ENCODE peak calls at places on chromosomes 16 and 17, in nine cellular contexts. One of them, this sample, is unnamed.

GRCh38 chr17:298791-299450 is 53.7 kb downstream of the RPH3AL start:
- DNase-seq in stimulated activated CD4-positive, alpha-beta T cell treated with anti-CD3 and anti-CD28 coated beads, TNF-alpha, amount 100 ng/mL, for 48 hours: no peak
- DNase-seq in OCI-LY7: no peak
- DNase-seq in cerebellar nuclear complex: no peak
- DNase-seq in left kidney: peak; percentile 46
- DNase-seq in H54: no peak
- DNase-seq in activated T-cell treated with anti-CD3 and anti-CD28 coated beads, Interleukin-2, amount 50 U/mL, for 1 hour: no peak
- DNase-seq in NCI-H1417: no peak
- DNase-seq in progenitor cell of endocrine pancreas: no peak
- DNase-seq in this sample: no peak

GRCh38 chr16:73058616-73059409 is 10.9 kb upstream of the ZFHX3 start:
- DNase-seq in stimulated activated CD4-positive, alpha-beta T cell treated with anti-CD3 and anti-CD28 coated beads, TNF-alpha, amount 100 ng/mL, for 48 hours: no peak
- DNase-seq in OCI-LY7: peak; percentile 60
- DNase-seq in cerebellar nuclear complex: no peak
- DNase-seq in left kidney: peak; percentile 84
- DNase-seq in H54: no peak
- DNase-seq in activated T-cell treated with anti-CD3 and anti-CD28 coated beads, Interleukin-2, amount 50 U/mL, for 1 hour: no peak
- DNase-seq in NCI-H1417: peak; percentile 36
- DNase-seq in progenitor cell of endocrine pancreas: peak; percentile 34
- DNase-seq in this sample: peak; percentile 84

GRCh38 chr16:25256821-25257503 is 683 bp downstream of the ZKSCAN2 start:
- DNase-seq in stimulated activated CD4-positive, alpha-beta T cell treated with anti-CD3 and anti-CD28 coated beads, TNF-alpha, amount 100 ng/mL, for 48 hours: no peak
- DNase-seq in OCI-LY7: peak; percentile 34
- DNase-seq in cerebellar nuclear complex: no peak
- DNase-seq in left kidney: peak; percentile 69
- DNase-seq in H54: no peak
- DNase-seq in activated T-cell treated with anti-CD3 and anti-CD28 coated beads, Interleukin-2, amount 50 U/mL, for 1 hour: no peak
- DNase-seq in NCI-H1417: no peak
- DNase-seq in progenitor cell of endocrine pancreas: peak; percentile 13
- DNase-seq in this sample: peak; percentile 66

GRCh38 chr16:65044861-65045260 is 77.0 kb downstream of the CDH11 start:
- DNase-seq in stimulated activated CD4-positive, alpha-beta T cell treated with anti-CD3 and anti-CD28 coated beads, TNF-alpha, amount 100 ng/mL, for 48 hours: no peak
- DNase-seq in OCI-LY7: no peak
- DNase-seq in cerebellar nuclear complex: no peak
- DNase-seq in left kidney: peak; percentile 78
- DNase-seq in H54: no peak
- DNase-seq in activated T-cell treated with anti-CD3 and anti-CD28 coated beads, Interleukin-2, amount 50 U/mL, for 1 hour: no peak
- DNase-seq in NCI-H1417: no peak
- DNase-seq in progenitor cell of endocrine pancreas: no peak
- DNase-seq in this sample: no peak

GRCh38 chr17:65783845-65784334 is 222.4 kb upstream of the AXIN2 start:
- DNase-seq in stimulated activated CD4-positive, alpha-beta T cell treated with anti-CD3 and anti-CD28 coated beads, TNF-alpha, amount 100 ng/mL, for 48 hours: no peak
- DNase-seq in OCI-LY7: no peak
- DNase-seq in cerebellar nuclear complex: no peak
- DNase-seq in left kidney: no peak
- DNase-seq in H54: no peak
- DNase-seq in activated T-cell treated with anti-CD3 and anti-CD28 coated beads, Interleukin-2, amount 50 U/mL, for 1 hour: no peak
- DNase-seq in NCI-H1417: no peak
- DNase-seq in progenitor cell of endocrine pancreas: no peak
- DNase-seq in this sample: no peak

GRCh38 chr17:59435238-59435637 is 103.8 kb downstream of the YPEL2 start:
- DNase-seq in stimulated activated CD4-positive, alpha-beta T cell treated with anti-CD3 and anti-CD28 coated beads, TNF-alpha, amount 100 ng/mL, for 48 hours: no peak
- DNase-seq in OCI-LY7: no peak
- DNase-seq in cerebellar nuclear complex: no peak
- DNase-seq in left kidney: peak; percentile 39
- DNase-seq in H54: no peak
- DNase-seq in activated T-cell treated with anti-CD3 and anti-CD28 coated beads, Interleukin-2, amount 50 U/mL, for 1 hour: no peak
- DNase-seq in NCI-H1417: no peak
- DNase-seq in progenitor cell of endocrine pancreas: no peak
- DNase-seq in this sample: peak; percentile 44

GRCh38 chr17:265726-266125 is 84.3 kb upstream of the DOC2B start:
- DNase-seq in stimulated activated CD4-positive, alpha-beta T cell treated with anti-CD3 and anti-CD28 coated beads, TNF-alpha, amount 100 ng/mL, for 48 hours: no peak
- DNase-seq in OCI-LY7: no peak
- DNase-seq in cerebellar nuclear complex: no peak
- DNase-seq in left kidney: no peak
- DNase-seq in H54: no peak
- DNase-seq in activated T-cell treated with anti-CD3 and anti-CD28 coated beads, Interleukin-2, amount 50 U/mL, for 1 hour: no peak
- DNase-seq in NCI-H1417: no peak
- DNase-seq in progenitor cell of endocrine pancreas: no peak
- DNase-seq in this sample: no peak

GRCh38 chr17:57356153-57356721 is 99.9 kb downstream of the MSI2 start:
- DNase-seq in stimulated activated CD4-positive, alpha-beta T cell treated with anti-CD3 and anti-CD28 coated beads, TNF-alpha, amount 100 ng/mL, for 48 hours: no peak
- DNase-seq in OCI-LY7: peak; percentile 86
- DNase-seq in cerebellar nuclear complex: no peak
- DNase-seq in left kidney: no peak
- DNase-seq in H54: no peak
- DNase-seq in activated T-cell treated with anti-CD3 and anti-CD28 coated beads, Interleukin-2, amount 50 U/mL, for 1 hour: no peak
- DNase-seq in NCI-H1417: no peak
- DNase-seq in progenitor cell of endocrine pancreas: no peak
- DNase-seq in this sample: no peak

GRCh38 chr17:79835953-79836951 is 3.0 kb downstream of the CBX4 start:
- DNase-seq in stimulated activated CD4-positive, alpha-beta T cell treated with anti-CD3 and anti-CD28 coated beads, TNF-alpha, amount 100 ng/mL, for 48 hours: no peak
- DNase-seq in OCI-LY7: peak; percentile 69
- DNase-seq in cerebellar nuclear complex: no peak
- DNase-seq in left kidney: peak; percentile 80
- DNase-seq in H54: no peak
- DNase-seq in activated T-cell treated with anti-CD3 and anti-CD28 coated beads, Interleukin-2, amount 50 U/mL, for 1 hour: no peak
- DNase-seq in NCI-H1417: peak; percentile 95
- DNase-seq in progenitor cell of endocrine pancreas: peak; percentile 69
- DNase-seq in this sample: peak; percentile 97

GRCh38 chr16:67150833-67151396 is at the start of gene B3GNT9:
- DNase-seq in stimulated activated CD4-positive, alpha-beta T cell treated with anti-CD3 and anti-CD28 coated beads, TNF-alpha, amount 100 ng/mL, for 48 hours: no peak
- DNase-seq in OCI-LY7: no peak
- DNase-seq in cerebellar nuclear complex: no peak
- DNase-seq in left kidney: peak; percentile 83
- DNase-seq in H54: peak; percentile 98
- DNase-seq in activated T-cell treated with anti-CD3 and anti-CD28 coated beads, Interleukin-2, amount 50 U/mL, for 1 hour: peak; percentile 51
- DNase-seq in NCI-H1417: peak; percentile 47
- DNase-seq in progenitor cell of endocrine pancreas: no peak
- DNase-seq in this sample: peak; percentile 69

GRCh38 chr16:64094170-64094960 is 1027.5 kb downstream of the CDH11 start:
- DNase-seq in stimulated activated CD4-positive, alpha-beta T cell treated with anti-CD3 and anti-CD28 coated beads, TNF-alpha, amount 100 ng/mL, for 48 hours: no peak
- DNase-seq in OCI-LY7: no peak
- DNase-seq in cerebellar nuclear complex: peak; percentile 68
- DNase-seq in left kidney: peak; percentile 2
- DNase-seq in H54: no peak
- DNase-seq in activated T-cell treated with anti-CD3 and anti-CD28 coated beads, Interleukin-2, amount 50 U/mL, for 1 hour: no peak
- DNase-seq in NCI-H1417: no peak
- DNase-seq in progenitor cell of endocrine pancreas: no peak
- DNase-seq in this sample: no peak

GRCh38 chr17:45431531-45432404 is 902 bp downstream of the ARHGAP27 start:
- DNase-seq in stimulated activated CD4-positive, alpha-beta T cell treated with anti-CD3 and anti-CD28 coated beads, TNF-alpha, amount 100 ng/mL, for 48 hours: peak; percentile 41
- DNase-seq in OCI-LY7: peak; percentile 59
- DNase-seq in cerebellar nuclear complex: no peak
- DNase-seq in left kidney: peak; percentile 91
- DNase-seq in H54: peak; percentile 100
- DNase-seq in activated T-cell treated with anti-CD3 and anti-CD28 coated beads, Interleukin-2, amount 50 U/mL, for 1 hour: peak; percentile 77
- DNase-seq in NCI-H1417: peak; percentile 79
- DNase-seq in progenitor cell of endocrine pancreas: peak; percentile 68
- DNase-seq in this sample: peak; percentile 92

GRCh38 chr17:21171309-21171922 is 42.5 kb downstream of the TMEM11 start:
- DNase-seq in stimulated activated CD4-positive, alpha-beta T cell treated with anti-CD3 and anti-CD28 coated beads, TNF-alpha, amount 100 ng/mL, for 48 hours: no peak
- DNase-seq in OCI-LY7: no peak
- DNase-seq in cerebellar nuclear complex: no peak
- DNase-seq in left kidney: no peak
- DNase-seq in H54: no peak
- DNase-seq in activated T-cell treated with anti-CD3 and anti-CD28 coated beads, Interleukin-2, amount 50 U/mL, for 1 hour: no peak
- DNase-seq in NCI-H1417: no peak
- DNase-seq in progenitor cell of endocrine pancreas: no peak
- DNase-seq in this sample: no peak

GRCh38 chr17:39164675-39165143 is 1.3 kb downstream of the ARL5C start:
- DNase-seq in stimulated activated CD4-positive, alpha-beta T cell treated with anti-CD3 and anti-CD28 coated beads, TNF-alpha, amount 100 ng/mL, for 48 hours: peak; percentile 55
- DNase-seq in OCI-LY7: peak; percentile 85
- DNase-seq in cerebellar nuclear complex: no peak
- DNase-seq in left kidney: peak; percentile 97
- DNase-seq in H54: peak; percentile 86
- DNase-seq in activated T-cell treated with anti-CD3 and anti-CD28 coated beads, Interleukin-2, amount 50 U/mL, for 1 hour: peak; percentile 72
- DNase-seq in NCI-H1417: no peak
- DNase-seq in progenitor cell of endocrine pancreas: peak; percentile 60
- DNase-seq in this sample: peak; percentile 79

GRCh38 chr16:83714286-83714685 is 93.5 kb upstream of the HSBP1 start:
- DNase-seq in stimulated activated CD4-positive, alpha-beta T cell treated with anti-CD3 and anti-CD28 coated beads, TNF-alpha, amount 100 ng/mL, for 48 hours: no peak
- DNase-seq in OCI-LY7: no peak
- DNase-seq in cerebellar nuclear complex: no peak
- DNase-seq in left kidney: no peak
- DNase-seq in H54: no peak
- DNase-seq in activated T-cell treated with anti-CD3 and anti-CD28 coated beads, Interleukin-2, amount 50 U/mL, for 1 hour: no peak
- DNase-seq in NCI-H1417: no peak
- DNase-seq in progenitor cell of endocrine pancreas: no peak
- DNase-seq in this sample: no peak

GRCh38 chr16:22623351-22623781 is 112.7 kb downstream of the NPIPB5 start:
- DNase-seq in stimulated activated CD4-positive, alpha-beta T cell treated with anti-CD3 and anti-CD28 coated beads, TNF-alpha, amount 100 ng/mL, for 48 hours: no peak
- DNase-seq in OCI-LY7: no peak
- DNase-seq in cerebellar nuclear complex: no peak
- DNase-seq in left kidney: no peak
- DNase-seq in H54: no peak
- DNase-seq in activated T-cell treated with anti-CD3 and anti-CD28 coated beads, Interleukin-2, amount 50 U/mL, for 1 hour: no peak
- DNase-seq in NCI-H1417: no peak
- DNase-seq in progenitor cell of endocrine pancreas: no peak
- DNase-seq in this sample: no peak

GRCh38 chr16:29653436-29653835 is 9.6 kb upstream of the SPN start:
- DNase-seq in stimulated activated CD4-positive, alpha-beta T cell treated with anti-CD3 and anti-CD28 coated beads, TNF-alpha, amount 100 ng/mL, for 48 hours: no peak
- DNase-seq in OCI-LY7: peak; percentile 67
- DNase-seq in cerebellar nuclear complex: no peak
- DNase-seq in left kidney: peak; percentile 56
- DNase-seq in H54: no peak
- DNase-seq in activated T-cell treated with anti-CD3 and anti-CD28 coated beads, Interleukin-2, amount 50 U/mL, for 1 hour: no peak
- DNase-seq in NCI-H1417: no peak
- DNase-seq in progenitor cell of endocrine pancreas: no peak
- DNase-seq in this sample: no peak

GRCh38 chr17:53646835-53647234 is 175.9 kb upstream of the KIF2B start:
- DNase-seq in stimulated activated CD4-positive, alpha-beta T cell treated with anti-CD3 and anti-CD28 coated beads, TNF-alpha, amount 100 ng/mL, for 48 hours: no peak
- DNase-seq in OCI-LY7: no peak
- DNase-seq in cerebellar nuclear complex: no peak
- DNase-seq in left kidney: no peak
- DNase-seq in H54: no peak
- DNase-seq in activated T-cell treated with anti-CD3 and anti-CD28 coated beads, Interleukin-2, amount 50 U/mL, for 1 hour: no peak
- DNase-seq in NCI-H1417: no peak
- DNase-seq in progenitor cell of endocrine pancreas: no peak
- DNase-seq in this sample: no peak

GRCh38 chr17:66637491-66637890 is 197.4 kb upstream of the CACNG5 start:
- DNase-seq in stimulated activated CD4-positive, alpha-beta T cell treated with anti-CD3 and anti-CD28 coated beads, TNF-alpha, amount 100 ng/mL, for 48 hours: no peak
- DNase-seq in OCI-LY7: no peak
- DNase-seq in cerebellar nuclear complex: no peak
- DNase-seq in left kidney: no peak
- DNase-seq in H54: no peak
- DNase-seq in activated T-cell treated with anti-CD3 and anti-CD28 coated beads, Interleukin-2, amount 50 U/mL, for 1 hour: no peak
- DNase-seq in NCI-H1417: no peak
- DNase-seq in progenitor cell of endocrine pancreas: no peak
- DNase-seq in this sample: no peak

GRCh38 chr17:40479754-40480480 is 21.5 kb downstream of the TNS4 start:
- DNase-seq in stimulated activated CD4-positive, alpha-beta T cell treated with anti-CD3 and anti-CD28 coated beads, TNF-alpha, amount 100 ng/mL, for 48 hours: no peak
- DNase-seq in OCI-LY7: peak; percentile 26
- DNase-seq in cerebellar nuclear complex: no peak
- DNase-seq in left kidney: no peak
- DNase-seq in H54: no peak
- DNase-seq in activated T-cell treated with anti-CD3 and anti-CD28 coated beads, Interleukin-2, amount 50 U/mL, for 1 hour: no peak
- DNase-seq in NCI-H1417: no peak
- DNase-seq in progenitor cell of endocrine pancreas: no peak
- DNase-seq in this sample: no peak

GRCh38 chr16:79417465-79418093 is 183.0 kb downstream of the MAF start:
- DNase-seq in stimulated activated CD4-positive, alpha-beta T cell treated with anti-CD3 and anti-CD28 coated beads, TNF-alpha, amount 100 ng/mL, for 48 hours: no peak
- DNase-seq in OCI-LY7: no peak
- DNase-seq in cerebellar nuclear complex: no peak
- DNase-seq in left kidney: peak; percentile 41
- DNase-seq in H54: no peak
- DNase-seq in activated T-cell treated with anti-CD3 and anti-CD28 coated beads, Interleukin-2, amount 50 U/mL, for 1 hour: no peak
- DNase-seq in NCI-H1417: no peak
- DNase-seq in progenitor cell of endocrine pancreas: no peak
- DNase-seq in this sample: no peak

GRCh38 chr16:31471875-31472558 is at the start of gene TGFB1I1:
- DNase-seq in stimulated activated CD4-positive, alpha-beta T cell treated with anti-CD3 and anti-CD28 coated beads, TNF-alpha, amount 100 ng/mL, for 48 hours: no peak
- DNase-seq in OCI-LY7: no peak
- DNase-seq in cerebellar nuclear complex: no peak
- DNase-seq in left kidney: peak; percentile 77
- DNase-seq in H54: peak; percentile 81
- DNase-seq in activated T-cell treated with anti-CD3 and anti-CD28 coated beads, Interleukin-2, amount 50 U/mL, for 1 hour: no peak
- DNase-seq in NCI-H1417: no peak
- DNase-seq in progenitor cell of endocrine pancreas: no peak
- DNase-seq in this sample: peak; percentile 51

GRCh38 chr16:35196313-35196712 is 1736.9 kb downstream of the TP53TG3F start:
- DNase-seq in stimulated activated CD4-positive, alpha-beta T cell treated with anti-CD3 and anti-CD28 coated beads, TNF-alpha, amount 100 ng/mL, for 48 hours: no peak
- DNase-seq in OCI-LY7: no peak
- DNase-seq in cerebellar nuclear complex: no peak
- DNase-seq in left kidney: no peak
- DNase-seq in H54: no peak
- DNase-seq in activated T-cell treated with anti-CD3 and anti-CD28 coated beads, Interleukin-2, amount 50 U/mL, for 1 hour: no peak
- DNase-seq in NCI-H1417: no peak
- DNase-seq in progenitor cell of endocrine pancreas: no peak
- DNase-seq in this sample: no peak

GRCh38 chr16:71460246-71460645 is 1.8 kb downstream of the ZNF23 start:
- DNase-seq in stimulated activated CD4-positive, alpha-beta T cell treated with anti-CD3 and anti-CD28 coated beads, TNF-alpha, amount 100 ng/mL, for 48 hours: no peak
- DNase-seq in OCI-LY7: no peak
- DNase-seq in cerebellar nuclear complex: no peak
- DNase-seq in left kidney: no peak
- DNase-seq in H54: no peak
- DNase-seq in activated T-cell treated with anti-CD3 and anti-CD28 coated beads, Interleukin-2, amount 50 U/mL, for 1 hour: no peak
- DNase-seq in NCI-H1417: no peak
- DNase-seq in progenitor cell of endocrine pancreas: no peak
- DNase-seq in this sample: no peak

GRCh38 chr16:4395055-4395726 is 21.2 kb downstream of the CORO7 start:
- DNase-seq in stimulated activated CD4-positive, alpha-beta T cell treated with anti-CD3 and anti-CD28 coated beads, TNF-alpha, amount 100 ng/mL, for 48 hours: no peak
- DNase-seq in OCI-LY7: no peak
- DNase-seq in cerebellar nuclear complex: no peak
- DNase-seq in left kidney: no peak
- DNase-seq in H54: no peak
- DNase-seq in activated T-cell treated with anti-CD3 and anti-CD28 coated beads, Interleukin-2, amount 50 U/mL, for 1 hour: no peak
- DNase-seq in NCI-H1417: no peak
- DNase-seq in progenitor cell of endocrine pancreas: no peak
- DNase-seq in this sample: no peak

GRCh38 chr17:57366558-57367351 is 110.4 kb downstream of the MSI2 start:
- DNase-seq in stimulated activated CD4-positive, alpha-beta T cell treated with anti-CD3 and anti-CD28 coated beads, TNF-alpha, amount 100 ng/mL, for 48 hours: no peak
- DNase-seq in OCI-LY7: peak; percentile 38
- DNase-seq in cerebellar nuclear complex: no peak
- DNase-seq in left kidney: peak; percentile 53
- DNase-seq in H54: no peak
- DNase-seq in activated T-cell treated with anti-CD3 and anti-CD28 coated beads, Interleukin-2, amount 50 U/mL, for 1 hour: no peak
- DNase-seq in NCI-H1417: no peak
- DNase-seq in progenitor cell of endocrine pancreas: no peak
- DNase-seq in this sample: no peak

GRCh38 chr16:53714080-53715050 is 10.4 kb downstream of the FTO start:
- DNase-seq in stimulated activated CD4-positive, alpha-beta T cell treated with anti-CD3 and anti-CD28 coated beads, TNF-alpha, amount 100 ng/mL, for 48 hours: no peak
- DNase-seq in OCI-LY7: no peak
- DNase-seq in cerebellar nuclear complex: no peak
- DNase-seq in left kidney: peak; percentile 36
- DNase-seq in H54: no peak
- DNase-seq in activated T-cell treated with anti-CD3 and anti-CD28 coated beads, Interleukin-2, amount 50 U/mL, for 1 hour: no peak
- DNase-seq in NCI-H1417: peak; percentile 46
- DNase-seq in progenitor cell of endocrine pancreas: no peak
- DNase-seq in this sample: peak; percentile 93

GRCh38 chr16:1613728-1614225 is 1.6 kb downstream of the CRAMP1 start:
- DNase-seq in stimulated activated CD4-positive, alpha-beta T cell treated with anti-CD3 and anti-CD28 coated beads, TNF-alpha, amount 100 ng/mL, for 48 hours: no peak
- DNase-seq in OCI-LY7: peak; percentile 20
- DNase-seq in cerebellar nuclear complex: no peak
- DNase-seq in left kidney: peak; percentile 33
- DNase-seq in H54: peak; percentile 48
- DNase-seq in activated T-cell treated with anti-CD3 and anti-CD28 coated beads, Interleukin-2, amount 50 U/mL, for 1 hour: peak; percentile 26
- DNase-seq in NCI-H1417: no peak
- DNase-seq in progenitor cell of endocrine pancreas: no peak
- DNase-seq in this sample: peak; percentile 20

GRCh38 chr17:36938566-36939058 is 1.3 kb downstream of the LHX1 start:
- DNase-seq in stimulated activated CD4-positive, alpha-beta T cell treated with anti-CD3 and anti-CD28 coated beads, TNF-alpha, amount 100 ng/mL, for 48 hours: no peak
- DNase-seq in OCI-LY7: no peak
- DNase-seq in cerebellar nuclear complex: no peak
- DNase-seq in left kidney: peak; percentile 34
- DNase-seq in H54: no peak
- DNase-seq in activated T-cell treated with anti-CD3 and anti-CD28 coated beads, Interleukin-2, amount 50 U/mL, for 1 hour: peak; percentile 46
- DNase-seq in NCI-H1417: no peak
- DNase-seq in progenitor cell of endocrine pancreas: no peak
- DNase-seq in this sample: peak; percentile 78

GRCh38 chr17:40323731-40324650 is 15.0 kb downstream of the RARA start:
- DNase-seq in stimulated activated CD4-positive, alpha-beta T cell treated with anti-CD3 and anti-CD28 coated beads, TNF-alpha, amount 100 ng/mL, for 48 hours: no peak
- DNase-seq in OCI-LY7: no peak
- DNase-seq in cerebellar nuclear complex: no peak
- DNase-seq in left kidney: no peak
- DNase-seq in H54: no peak
- DNase-seq in activated T-cell treated with anti-CD3 and anti-CD28 coated beads, Interleukin-2, amount 50 U/mL, for 1 hour: peak; percentile 70
- DNase-seq in NCI-H1417: no peak
- DNase-seq in progenitor cell of endocrine pancreas: no peak
- DNase-seq in this sample: no peak

GRCh38 chr16:85556456-85557082 is 56.6 kb upstream of the GSE1 start:
- DNase-seq in stimulated activated CD4-positive, alpha-beta T cell treated with anti-CD3 and anti-CD28 coated beads, TNF-alpha, amount 100 ng/mL, for 48 hours: no peak
- DNase-seq in OCI-LY7: peak; percentile 69
- DNase-seq in cerebellar nuclear complex: no peak
- DNase-seq in left kidney: peak; percentile 86
- DNase-seq in H54: peak; percentile 59
- DNase-seq in activated T-cell treated with anti-CD3 and anti-CD28 coated beads, Interleukin-2, amount 50 U/mL, for 1 hour: peak; percentile 64
- DNase-seq in NCI-H1417: peak; percentile 41
- DNase-seq in progenitor cell of endocrine pancreas: peak; percentile 35
- DNase-seq in this sample: peak; percentile 83